ENCODE peak calls at places on chromosomes 11 and 22, in five cellular contexts. L, G, H, C and E are unnamed samples.

GRCh38 chr22:26471522-26471921 is 12.1 kb downstream of the HPS4 start:
- ATAC-seq in H (no peak), C (peak; percentile 88), L (no peak), G (no peak), E (no peak)

GRCh38 chr11:15568440-15568839 is 453.7 kb downstream of the INSC start:
- ATAC-seq in G (no peak), L (no peak), C (no peak), H (no peak), E (no peak)

GRCh38 chr22:29821790-29822130 is 16.3 kb downstream of the ASCC2 start:
- ATAC-seq in L (no peak), C (no peak), G (no peak), H (no peak), E (no peak)

GRCh38 chr11:62370743-62371440 is 33.6 kb downstream of the ASRGL1 start:
- ATAC-seq in C (peak; percentile 87), H (no peak), L (peak; percentile 96), G (peak; percentile 10), E (peak; percentile 73)

GRCh38 chr11:67372232-67372992 is 986 bp downstream of the CLCF1 start:
- ATAC-seq in H (no peak), C (peak; percentile 11), L (peak; percentile 15), G (peak; percentile 2), E (peak; percentile 29)

GRCh38 chr11:33317662-33318061 is 60.5 kb downstream of the HIPK3 start:
- ATAC-seq in C (no peak), G (no peak), L (peak; percentile 63), H (no peak), E (no peak)

GRCh38 chr22:30381250-30381649 is 6.0 kb downstream of the RNF215 start:
- ATAC-seq in C (no peak), L (peak; percentile 73), H (no peak), G (no peak), E (no peak)

GRCh38 chr11:120196857-120197253 is 14.0 kb upstream of the OAF start:
- ATAC-seq in L (no peak), G (no peak), H (no peak), C (no peak), E (no peak)

GRCh38 chr11:85709983-85710382 is 24.0 kb upstream of the CCDC89 start:
- ATAC-seq in G (no peak), H (no peak), L (no peak), C (no peak), E (no peak)

GRCh38 chr11:112129656-112130055 is 34.2 kb downstream of the IL18 start:
- ATAC-seq in H (no peak), G (peak; percentile 57), C (peak; percentile 87), L (no peak), E (no peak)

GRCh38 chr11:1073261-1073724 is 1.4 kb upstream of the MUC2 start:
- ATAC-seq in G (peak; percentile 52), H (no peak), C (peak; percentile 76), L (no peak), E (no peak)

GRCh38 chr11:44229003-44229570 is 80.9 kb downstream of the ALX4 start:
- ATAC-seq in H (no peak), G (no peak), L (no peak), C (no peak), E (no peak)

GRCh38 chr11:45537617-45538016 is 127.8 kb downstream of the CHST1 start:
- ATAC-seq in C (no peak), G (no peak), L (no peak), H (no peak), E (no peak)

GRCh38 chr11:128837627-128838026 is 29.5 kb downstream of the KCNJ1 start:
- ATAC-seq in G (no peak), C (peak; percentile 71), L (no peak), H (no peak), E (no peak)

GRCh38 chr22:36433318-36434231 is 45.8 kb upstream of the MYH9 start:
- ATAC-seq in L (no peak), C (peak; percentile 52), G (no peak), H (peak; percentile 15), E (no peak)

GRCh38 chr11:72123117-72123653 is 10.7 kb upstream of the ANAPC15 start:
- ATAC-seq in L (no peak), H (no peak), C (no peak), G (no peak), E (no peak)

GRCh38 chr22:19559324-19559811 is 35.2 kb upstream of the CLDN5 start:
- ATAC-seq in C (no peak), H (no peak), L (no peak), G (no peak), E (no peak)

GRCh38 chr11:124301482-124301881 is 12.3 kb downstream of the OR8D1 start:
- ATAC-seq in H (peak; percentile 76), L (no peak), G (no peak), C (peak; percentile 28), E (no peak)

GRCh38 chr11:75159081-75159953 is 8.4 kb downstream of the SLCO2B1 start:
- ATAC-seq in L (no peak), G (no peak), H (no peak), C (no peak), E (no peak)